ENCODE peak calls at places on chromosomes 5 and 9, in seven cellular contexts. R, I, S, M, K, J and F are unnamed samples.

GRCh38 chr9:137312852-137313325 is 10.8 kb upstream of the NRARP start:
- DNase-seq in R (no peak), I (no peak), S (no peak), M (no peak), K (no peak), J (no peak), F (no peak)

GRCh38 chr5:157267025-157267424 is 1.1 kb downstream of the CYFIP2 start:
- DNase-seq in R (no peak), I (no peak), S (no peak), M (no peak), K (no peak), J (no peak), F (no peak)

GRCh38 chr9:19493174-19493811 is 84.5 kb downstream of the ACER2 start:
- DNase-seq in R (peak), I (peak), S (peak), M (no peak), K (peak), J (peak), F (no peak)

GRCh38 chr9:129936222-129936621 is 101.0 kb downstream of the USP20 start:
- DNase-seq in R (no peak), I (peak), S (no peak), M (no peak), K (no peak), J (no peak), F (no peak)

GRCh38 chr5:135429326-135429725 is 17.8 kb downstream of the DCANP1 start:
- DNase-seq in R (no peak), I (no peak), S (no peak), M (no peak), K (peak), J (no peak), F (no peak)

GRCh38 chr5:170757182-170757601 is 26.3 kb upstream of the GABRP start:
- DNase-seq in R (no peak), I (no peak), S (no peak), M (no peak), K (no peak), J (no peak), F (no peak)

GRCh38 chr5:136453199-136453598 is 87.9 kb upstream of the TRPC7 start:
- DNase-seq in R (no peak), I (no peak), S (no peak), M (no peak), K (no peak), J (no peak), F (no peak)

GRCh38 chr9:104144336-104144735 is 50.2 kb downstream of the SMC2 start:
- DNase-seq in R (no peak), I (no peak), S (no peak), M (no peak), K (no peak), J (no peak), F (no peak)

GRCh38 chr5:154723740-154724505 is 31.3 kb upstream of the LARP1 start:
- DNase-seq in R (no peak), I (no peak), S (no peak), M (no peak), K (no peak), J (no peak), F (no peak)

GRCh38 chr5:112146323-112146848 is 272.7 kb downstream of the EPB41L4A start:
- DNase-seq in R (peak), I (peak), S (no peak), M (no peak), K (no peak), J (no peak), F (no peak)

GRCh38 chr9:136078498-136079011 is 16.5 kb downstream of the NACC2 start:
- DNase-seq in R (no peak), I (no peak), S (no peak), M (no peak), K (no peak), J (no peak), F (no peak)

GRCh38 chr5:58462623-58463230 is 2.8 kb upstream of the PLK2 start:
- DNase-seq in R (peak), I (peak), S (no peak), M (no peak), K (peak), J (peak), F (no peak)

GRCh38 chr9:95089257-95089873 is 228.1 kb downstream of the FANCC start:
- DNase-seq in R (no peak), I (no peak), S (no peak), M (no peak), K (no peak), J (no peak), F (no peak)

GRCh38 chr5:56011835-56012234 is 17.1 kb upstream of the IL6ST start:
- DNase-seq in R (no peak), I (no peak), S (no peak), M (no peak), K (no peak), J (no peak), F (no peak)

GRCh38 chr9:93598647-93599241 is 22.4 kb downstream of the PHF2 start:
- DNase-seq in R (no peak), I (no peak), S (no peak), M (no peak), K (no peak), J (no peak), F (no peak)

GRCh38 chr9:91426123-91426745 is 2.6 kb upstream of the NFIL3 start:
- DNase-seq in R (peak), I (peak), S (no peak), M (no peak), K (peak), J (peak), F (no peak)

GRCh38 chr5:148387325-148387724 is 3.6 kb downstream of the FBXO38 start:
- DNase-seq in R (no peak), I (no peak), S (no peak), M (no peak), K (no peak), J (no peak), F (no peak)

GRCh38 chr9:86925686-86926085 is 21.6 kb downstream of the GAS1 start:
- DNase-seq in R (no peak), I (no peak), S (no peak), M (no peak), K (no peak), J (no peak), F (no peak)

GRCh38 chr5:176542596-176543427 is 5.6 kb upstream of the RNF44 start:
- DNase-seq in R (peak), I (no peak), S (no peak), M (no peak), K (peak), J (no peak), F (no peak)

GRCh38 chr9:77386187-77386586 is 208.9 kb downstream of the VPS13A start:
- DNase-seq in R (no peak), I (no peak), S (no peak), M (no peak), K (no peak), J (no peak), F (no peak)

GRCh38 chr5:140041492-140042421 is 1.3 kb downstream of the NRG2 start:
- DNase-seq in R (peak), I (peak), S (no peak), M (no peak), K (peak), J (peak), F (no peak)

GRCh38 chr5:131068893-131069643 is 96.0 kb downstream of the HINT1 start:
- DNase-seq in R (peak), I (no peak), S (peak), M (no peak), K (no peak), J (no peak), F (no peak)

GRCh38 chr5:153900703-153901395 is 137.9 kb downstream of the FAM114A2 start:
- DNase-seq in R (no peak), I (no peak), S (no peak), M (no peak), K (no peak), J (no peak), F (no peak)

GRCh38 chr9:130530932-130531331 is 48.4 kb upstream of the FUBP3 start:
- DNase-seq in R (no peak), I (no peak), S (no peak), M (no peak), K (no peak), J (no peak), F (no peak)